ENCODE peak calls at places on chromosomes 5 and 9, in four cellular contexts. One of them, this sample, is unnamed.

GRCh38 chr5:55467862-55468551 is 66.8 kb downstream of the PLPP1 start:
- DNase-seq in ovary: no peak
- DNase-seq in PC-3: no peak
- DNase-seq in heart right ventricle: no peak
- DNase-seq in this sample: no peak

GRCh38 chr9:69326261-69326660 is 1.2 kb downstream of the ENTREP1 start:
- DNase-seq in PC-3: no peak
- DNase-seq in heart right ventricle: no peak
- DNase-seq in ovary: no peak
- DNase-seq in this sample: no peak

GRCh38 chr9:122051401-122052346 is 41.4 kb downstream of the TTLL11 start:
- DNase-seq in PC-3: no peak
- DNase-seq in ovary: no peak
- DNase-seq in heart right ventricle: no peak
- DNase-seq in this sample: no peak

GRCh38 chr5:105460721-105461120 is 1898.1 kb upstream of the NUDT12 start:
- DNase-seq in heart right ventricle: no peak
- DNase-seq in ovary: no peak
- DNase-seq in PC-3: no peak
- DNase-seq in this sample: no peak

GRCh38 chr5:119313876-119314605 is 41.8 kb upstream of the TNFAIP8 start:
- DNase-seq in ovary: no peak
- DNase-seq in PC-3: no peak
- DNase-seq in heart right ventricle: no peak
- DNase-seq in this sample: no peak

GRCh38 chr5:165143727-165144210 is 1638.3 kb downstream of the MAT2B start:
- DNase-seq in ovary: no peak
- DNase-seq in heart right ventricle: no peak
- DNase-seq in PC-3: no peak
- DNase-seq in this sample: no peak

GRCh38 chr9:4292781-4293180 is 7.1 kb downstream of the GLIS3 start:
- DNase-seq in PC-3: no peak
- DNase-seq in ovary: no peak
- DNase-seq in heart right ventricle: no peak
- DNase-seq in this sample: no peak

GRCh38 chr9:127360205-127360604 is 36.8 kb upstream of the SLC2A8 start:
- DNase-seq in PC-3: no peak
- DNase-seq in ovary: no peak
- DNase-seq in heart right ventricle: no peak
- DNase-seq in this sample: peak

GRCh38 chr5:178104492-178104891 is 8.8 kb upstream of the N4BP3 start:
- DNase-seq in PC-3: no peak
- DNase-seq in ovary: no peak
- DNase-seq in heart right ventricle: no peak
- DNase-seq in this sample: no peak

GRCh38 chr5:177445052-177446016 is 1.3 kb upstream of the PRR7 start:
- DNase-seq in heart right ventricle: no peak
- DNase-seq in PC-3: no peak
- DNase-seq in ovary: no peak
- DNase-seq in this sample: no peak

GRCh38 chr5:102794677-102795331 is 39.7 kb downstream of the PAM start:
- DNase-seq in PC-3: peak
- DNase-seq in ovary: no peak
- DNase-seq in heart right ventricle: no peak
- DNase-seq in this sample: no peak

GRCh38 chr5:62328772-62329491 is 22.9 kb downstream of the KIF2A start:
- DNase-seq in ovary: no peak
- DNase-seq in heart right ventricle: no peak
- DNase-seq in PC-3: no peak
- DNase-seq in this sample: no peak

GRCh38 chr9:37464006-37464405 is 1.2 kb downstream of the ZBTB5 start:
- DNase-seq in ovary: no peak
- DNase-seq in PC-3: no peak
- DNase-seq in heart right ventricle: no peak
- DNase-seq in this sample: no peak

GRCh38 chr9:130333041-130334040 is 67.8 kb downstream of the HMCN2 start:
- DNase-seq in heart right ventricle: no peak
- DNase-seq in ovary: no peak
- DNase-seq in PC-3: no peak
- DNase-seq in this sample: no peak

GRCh38 chr5:33470544-33470943 is 29.8 kb downstream of the TARS1 start:
- DNase-seq in heart right ventricle: no peak
- DNase-seq in PC-3: peak
- DNase-seq in ovary: no peak
- DNase-seq in this sample: no peak

GRCh38 chr5:81604193-81604592 is 146.7 kb downstream of the SSBP2 start:
- DNase-seq in PC-3: no peak
- DNase-seq in heart right ventricle: no peak
- DNase-seq in ovary: no peak
- DNase-seq in this sample: no peak

GRCh38 chr5:36359267-36359666 is 57.6 kb upstream of the RANBP3L start:
- DNase-seq in ovary: no peak
- DNase-seq in PC-3: no peak
- DNase-seq in heart right ventricle: no peak
- DNase-seq in this sample: peak

GRCh38 chr5:80825780-80826460 is 134.2 kb upstream of the RASGRF2 start:
- DNase-seq in PC-3: no peak
- DNase-seq in ovary: no peak
- DNase-seq in heart right ventricle: no peak
- DNase-seq in this sample: no peak

GRCh38 chr5:82620957-82621600 is 342.9 kb upstream of the RPS23 start:
- DNase-seq in heart right ventricle: no peak
- DNase-seq in ovary: no peak
- DNase-seq in PC-3: peak
- DNase-seq in this sample: no peak

GRCh38 chr9:133886563-133887501 is 105.3 kb downstream of the VAV2 start:
- DNase-seq in ovary: no peak
- DNase-seq in heart right ventricle: no peak
- DNase-seq in PC-3: no peak
- DNase-seq in this sample: no peak

DNA sequence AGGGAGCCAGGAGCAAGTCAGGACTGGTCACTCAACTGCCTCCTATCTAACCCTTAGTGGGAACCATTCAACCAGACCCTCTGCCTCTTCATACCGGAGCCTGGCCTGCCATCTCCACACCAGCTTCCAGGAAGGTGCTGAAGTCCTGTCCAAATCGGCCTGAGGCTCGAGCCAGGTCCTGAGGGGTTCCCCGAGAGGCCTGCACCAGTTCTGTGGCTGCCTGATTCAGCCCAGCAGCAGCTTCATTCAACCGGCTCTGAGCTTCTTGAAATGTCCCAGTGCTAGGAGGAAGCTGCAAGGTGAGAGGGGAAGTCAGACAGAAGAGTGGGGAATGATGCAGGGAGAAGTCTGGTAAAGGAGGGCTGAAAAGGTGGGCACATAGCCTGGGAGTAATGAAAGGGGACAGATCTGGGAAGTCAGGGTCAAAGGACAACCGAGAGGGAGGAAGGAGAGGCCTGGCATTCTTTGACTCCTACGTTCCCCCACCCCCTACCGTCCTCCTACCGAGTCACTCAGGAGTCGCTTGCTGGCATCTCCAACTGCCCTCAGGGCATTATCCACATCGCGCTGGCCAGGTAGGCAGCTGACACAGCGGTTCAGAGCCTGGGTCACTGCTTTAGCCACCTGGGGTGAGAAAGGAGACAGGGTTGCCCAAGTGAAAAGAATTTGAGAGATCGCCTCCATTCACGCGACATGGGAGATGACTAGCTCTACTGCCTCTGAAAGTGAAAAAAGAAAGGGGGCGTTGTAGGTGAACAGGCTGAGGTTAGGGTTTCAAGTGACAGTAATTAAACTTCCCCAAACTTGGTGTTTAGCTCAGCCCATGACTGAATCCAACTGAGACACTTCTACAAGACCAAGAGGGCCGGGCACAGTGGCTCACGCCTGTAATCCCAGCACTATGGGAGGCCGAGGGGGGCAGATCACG is 20.2 kb downstream of the TLN1 start:
- DNase-seq in ovary: no peak
- DNase-seq in heart right ventricle: no peak
- DNase-seq in PC-3: peak
- DNase-seq in this sample: no peak
- H3K27ac ChIP-seq in ovary: no peak
- H3K27ac ChIP-seq in heart right ventricle: no peak
- H3K27ac ChIP-seq in PC-3: no peak
- H3K27ac ChIP-seq in this sample: no peak

DNA sequence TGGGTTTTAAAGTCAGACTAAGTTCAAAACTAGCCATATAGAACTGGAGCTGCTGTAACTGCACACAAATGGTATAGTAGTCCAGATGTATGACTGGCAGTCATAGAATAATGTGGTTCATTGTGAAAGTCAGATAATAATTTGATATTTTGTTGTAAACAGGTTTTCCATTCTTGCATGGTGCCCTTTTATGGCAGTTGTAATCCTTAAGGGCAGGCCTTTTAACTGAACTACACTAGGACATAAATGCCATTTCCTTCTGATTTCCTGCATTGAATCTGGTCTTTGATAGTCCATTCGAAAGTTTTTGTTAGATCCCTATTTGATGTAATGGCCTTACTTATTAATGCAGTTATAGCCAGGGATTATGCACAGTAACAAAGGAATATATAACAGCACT is 632.6 kb downstream of the PDE4D start:
- DNase-seq in PC-3: no peak
- DNase-seq in heart right ventricle: no peak
- DNase-seq in ovary: no peak
- DNase-seq in this sample: no peak
- TF ChIP-seq CTCF in PC-3: no peak
- TF ChIP-seq CTCF in heart right ventricle: no peak
- TF ChIP-seq CTCF in ovary: no peak
- TF ChIP-seq CTCF in this sample: no peak

DNA sequence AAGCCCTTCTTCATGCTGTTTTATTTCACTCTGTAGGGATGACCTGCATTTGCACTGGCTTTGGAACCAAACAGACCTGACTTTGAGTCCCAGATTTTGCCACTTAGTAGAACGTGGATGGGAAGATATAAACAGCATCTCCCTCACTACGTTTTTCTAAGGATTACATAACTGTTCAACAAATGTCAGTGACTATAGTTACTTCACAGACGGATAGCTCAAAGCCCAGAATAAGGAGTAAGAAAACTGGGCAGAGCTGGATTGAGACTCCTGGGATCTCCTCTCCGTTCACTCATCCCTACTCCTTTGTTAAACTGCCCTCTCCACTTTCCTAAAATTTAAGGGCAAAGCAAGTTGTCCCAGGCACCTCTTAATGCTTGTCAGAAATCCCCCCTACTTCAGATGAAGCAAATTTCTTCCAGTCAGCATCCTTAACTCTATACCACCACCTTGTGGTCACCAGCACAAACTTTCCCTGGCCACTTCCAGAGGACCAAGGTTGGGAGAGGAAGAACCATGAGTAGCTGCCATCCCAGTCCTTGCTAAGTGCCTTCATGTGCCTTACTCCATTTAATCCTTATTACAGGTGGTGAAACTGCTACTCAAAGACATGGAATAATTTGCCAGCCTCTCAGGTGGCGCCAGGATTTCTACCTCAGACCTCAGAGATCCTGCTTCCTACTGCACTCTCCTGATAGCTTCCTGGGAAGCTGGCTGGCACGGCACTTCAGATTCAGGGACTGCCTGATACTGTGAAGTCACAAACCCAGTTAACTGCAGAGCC is 38.4 kb downstream of the EGR1 start:
- DNase-seq in ovary: peak
- DNase-seq in PC-3: peak
- DNase-seq in heart right ventricle: peak
- DNase-seq in this sample: no peak
- H3K27ac ChIP-seq in ovary: peak
- H3K27ac ChIP-seq in PC-3: no peak
- H3K27ac ChIP-seq in heart right ventricle: peak
- H3K27ac ChIP-seq in this sample: peak

DNA sequence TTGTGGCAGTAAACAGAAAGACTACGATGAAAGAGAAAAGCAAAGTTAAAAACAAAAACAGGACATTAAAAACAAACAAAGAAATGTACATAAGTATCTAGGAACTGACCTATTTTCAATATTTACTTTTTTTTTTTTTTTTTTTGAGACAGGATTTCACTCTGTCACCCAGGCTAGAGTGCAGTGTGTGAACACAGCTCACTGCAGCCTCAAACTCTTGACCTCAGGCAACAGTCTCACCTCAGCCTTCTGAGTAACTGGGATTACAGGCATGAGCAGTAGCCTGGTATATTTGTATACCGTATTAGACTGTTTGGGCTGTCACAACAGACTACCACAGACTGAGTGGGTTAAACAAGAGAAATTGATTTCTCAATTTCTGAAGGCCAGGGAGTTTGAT is 1189.1 kb downstream of the CDH9 start:
- DNase-seq in ovary: no peak
- DNase-seq in heart right ventricle: no peak
- DNase-seq in PC-3: no peak
- DNase-seq in this sample: no peak
- TF ChIP-seq CTCF in ovary: no peak
- TF ChIP-seq CTCF in heart right ventricle: no peak
- TF ChIP-seq CTCF in PC-3: no peak
- TF ChIP-seq CTCF in this sample: no peak

DNA sequence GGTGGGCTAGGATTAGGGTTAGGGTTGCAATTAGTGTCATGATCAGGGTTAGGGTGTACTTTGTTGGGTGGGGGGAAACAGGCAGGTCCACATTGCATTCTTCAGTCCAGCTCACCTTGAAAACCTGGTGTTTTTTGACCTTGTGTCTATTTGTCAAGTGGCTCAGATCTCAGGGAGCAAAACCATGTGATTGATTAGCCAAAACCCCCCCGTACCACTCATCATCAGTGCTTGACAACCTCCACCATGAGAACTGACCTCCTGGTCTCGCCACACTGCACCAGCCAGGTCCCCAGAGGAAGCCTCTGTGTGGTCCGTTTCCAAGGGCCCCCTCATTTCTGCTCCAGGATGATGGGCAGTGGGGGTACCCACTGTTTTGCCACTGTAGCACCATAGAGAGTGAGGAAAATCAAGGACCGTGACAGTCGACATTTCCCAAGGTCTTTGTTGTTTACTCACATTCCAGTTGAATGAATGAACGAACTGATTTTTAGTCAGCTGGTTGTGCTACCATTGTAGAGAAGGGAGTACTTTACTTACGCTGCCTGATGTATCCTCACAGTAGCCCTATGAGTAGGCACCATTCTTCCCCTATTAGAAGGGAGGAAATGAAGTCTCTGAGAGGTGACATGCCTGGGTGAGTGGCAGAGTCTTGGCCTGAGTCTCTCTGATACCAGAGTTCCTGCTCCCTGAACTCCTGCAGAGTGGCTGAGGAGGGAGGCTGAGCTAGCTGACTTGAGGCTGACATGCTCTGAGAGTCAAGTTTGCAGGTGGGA is 84.8 kb downstream of the RAD23B start:
- DNase-seq in ovary: no peak
- DNase-seq in heart right ventricle: no peak
- DNase-seq in PC-3: peak
- DNase-seq in this sample: no peak
- H3K27ac ChIP-seq in ovary: no peak
- H3K27ac ChIP-seq in heart right ventricle: no peak
- H3K27ac ChIP-seq in PC-3: no peak
- H3K27ac ChIP-seq in this sample: no peak